ENCODE peak calls at places on chromosomes 1 and 21, in six cellular contexts. One of them, this sample, is unnamed.

GRCh38 chr1:23422955-23423354 is 1.6 kb downstream of the TCEA3 start:
- DNase-seq in HuH-7: no peak
- DNase-seq in endothelial cell: no peak
- DNase-seq in T-helper 9 cell: no peak
- DNase-seq in amniotic stem cell: no peak
- DNase-seq in LoVo: no peak
- DNase-seq in this sample: no peak

GRCh38 chr1:20035114-20035513 is 34.9 kb upstream of the PLA2G5 start:
- DNase-seq in HuH-7: no peak
- DNase-seq in LoVo: no peak
- DNase-seq in endothelial cell: no peak
- DNase-seq in T-helper 9 cell: no peak
- DNase-seq in amniotic stem cell: no peak
- DNase-seq in this sample: no peak

GRCh38 chr1:71193153-71193552 is 112.3 kb upstream of the ZRANB2 start:
- DNase-seq in amniotic stem cell: no peak
- DNase-seq in endothelial cell: no peak
- DNase-seq in HuH-7: no peak
- DNase-seq in T-helper 9 cell: no peak
- DNase-seq in LoVo: no peak
- DNase-seq in this sample: no peak

GRCh38 chr1:93021539-93022134 is 57.4 kb upstream of the MTF2 start:
- DNase-seq in amniotic stem cell: peak
- DNase-seq in LoVo: peak
- DNase-seq in HuH-7: peak
- DNase-seq in endothelial cell: no peak
- DNase-seq in T-helper 9 cell: no peak
- DNase-seq in this sample: no peak

GRCh38 chr21:39016740-39017315 is 166.4 kb downstream of the PSMG1 start:
- DNase-seq in HuH-7: no peak
- DNase-seq in amniotic stem cell: no peak
- DNase-seq in LoVo: no peak
- DNase-seq in endothelial cell: no peak
- DNase-seq in T-helper 9 cell: no peak
- DNase-seq in this sample: no peak

GRCh38 chr1:25807480-25808390 is 7.7 kb downstream of the SELENON start:
- DNase-seq in T-helper 9 cell: no peak
- DNase-seq in amniotic stem cell: no peak
- DNase-seq in endothelial cell: no peak
- DNase-seq in HuH-7: no peak
- DNase-seq in LoVo: no peak
- DNase-seq in this sample: no peak

GRCh38 chr1:212473729-212474128 is 41.0 kb downstream of the NENF start:
- DNase-seq in amniotic stem cell: no peak
- DNase-seq in endothelial cell: no peak
- DNase-seq in T-helper 9 cell: no peak
- DNase-seq in LoVo: no peak
- DNase-seq in HuH-7: no peak
- DNase-seq in this sample: no peak

GRCh38 chr1:9233241-9233941 is 1.2 kb upstream of the H6PD start:
- DNase-seq in HuH-7: peak
- DNase-seq in T-helper 9 cell: no peak
- DNase-seq in LoVo: no peak
- DNase-seq in endothelial cell: no peak
- DNase-seq in amniotic stem cell: no peak
- DNase-seq in this sample: no peak

GRCh38 chr1:164707868-164708331 is 148.9 kb downstream of the PBX1 start:
- DNase-seq in HuH-7: no peak
- DNase-seq in LoVo: no peak
- DNase-seq in T-helper 9 cell: no peak
- DNase-seq in amniotic stem cell: no peak
- DNase-seq in endothelial cell: no peak
- DNase-seq in this sample: no peak

GRCh38 chr1:3069491-3070303 is 694 bp downstream of the PRDM16 start:
- DNase-seq in HuH-7: peak
- DNase-seq in amniotic stem cell: peak
- DNase-seq in T-helper 9 cell: no peak
- DNase-seq in endothelial cell: peak
- DNase-seq in LoVo: peak
- DNase-seq in this sample: no peak

GRCh38 chr1:37258068-37258467 is 216.3 kb upstream of the ZC3H12A start:
- DNase-seq in T-helper 9 cell: no peak
- DNase-seq in endothelial cell: no peak
- DNase-seq in amniotic stem cell: no peak
- DNase-seq in LoVo: no peak
- DNase-seq in HuH-7: no peak
- DNase-seq in this sample: no peak

GRCh38 chr1:81799939-81800740 is 594 bp upstream of the ADGRL2 start:
- DNase-seq in T-helper 9 cell: no peak
- DNase-seq in LoVo: no peak
- DNase-seq in endothelial cell: peak
- DNase-seq in HuH-7: peak
- DNase-seq in amniotic stem cell: peak
- DNase-seq in this sample: no peak

GRCh38 chr1:162151900-162152829 is 82.7 kb downstream of the NOS1AP start:
- DNase-seq in endothelial cell: no peak
- DNase-seq in T-helper 9 cell: no peak
- DNase-seq in LoVo: no peak
- DNase-seq in HuH-7: peak
- DNase-seq in amniotic stem cell: no peak
- DNase-seq in this sample: no peak

GRCh38 chr1:52665173-52666020 is 32.4 kb downstream of the SHISAL2A start:
- DNase-seq in endothelial cell: no peak
- DNase-seq in T-helper 9 cell: no peak
- DNase-seq in HuH-7: no peak
- DNase-seq in amniotic stem cell: no peak
- DNase-seq in LoVo: no peak
- DNase-seq in this sample: no peak

GRCh38 chr1:208559597-208559996 is 315.4 kb upstream of the PLXNA2 start:
- DNase-seq in endothelial cell: no peak
- DNase-seq in HuH-7: no peak
- DNase-seq in LoVo: no peak
- DNase-seq in T-helper 9 cell: no peak
- DNase-seq in amniotic stem cell: no peak
- DNase-seq in this sample: no peak

GRCh38 chr1:228037401-228038386 is 30.9 kb downstream of the WNT3A start:
- DNase-seq in endothelial cell: peak
- DNase-seq in LoVo: no peak
- DNase-seq in HuH-7: no peak
- DNase-seq in amniotic stem cell: no peak
- DNase-seq in T-helper 9 cell: no peak
- DNase-seq in this sample: no peak

GRCh38 chr1:18951416-18951815 is 5.1 kb downstream of the IFFO2 start:
- DNase-seq in LoVo: no peak
- DNase-seq in amniotic stem cell: no peak
- DNase-seq in T-helper 9 cell: no peak
- DNase-seq in endothelial cell: no peak
- DNase-seq in HuH-7: no peak
- DNase-seq in this sample: no peak

GRCh38 chr21:46664316-46664995 is 29.0 kb downstream of the PRMT2 start:
- DNase-seq in endothelial cell: no peak
- DNase-seq in LoVo: no peak
- DNase-seq in amniotic stem cell: no peak
- DNase-seq in T-helper 9 cell: no peak
- DNase-seq in HuH-7: no peak
- DNase-seq in this sample: no peak

GRCh38 chr1:170071378-170071777 is 3.1 kb downstream of the KIFAP3 start:
- DNase-seq in LoVo: no peak
- DNase-seq in T-helper 9 cell: no peak
- DNase-seq in HuH-7: no peak
- DNase-seq in amniotic stem cell: no peak
- DNase-seq in endothelial cell: no peak
- DNase-seq in this sample: no peak

GRCh38 chr1:97384294-97384952 is 536.4 kb downstream of the DPYD start:
- DNase-seq in endothelial cell: no peak
- DNase-seq in HuH-7: no peak
- DNase-seq in amniotic stem cell: no peak
- DNase-seq in LoVo: no peak
- DNase-seq in T-helper 9 cell: no peak
- DNase-seq in this sample: no peak

GRCh38 chr1:212060632-212061472 is 25.3 kb downstream of the DTL start:
- DNase-seq in endothelial cell: no peak
- DNase-seq in LoVo: no peak
- DNase-seq in amniotic stem cell: no peak
- DNase-seq in HuH-7: no peak
- DNase-seq in T-helper 9 cell: no peak
- DNase-seq in this sample: no peak

GRCh38 chr1:180923024-180923841 is 10.5 kb downstream of the KIAA1614 start:
- DNase-seq in LoVo: peak
- DNase-seq in HuH-7: no peak
- DNase-seq in endothelial cell: no peak
- DNase-seq in T-helper 9 cell: no peak
- DNase-seq in amniotic stem cell: no peak
- DNase-seq in this sample: no peak

GRCh38 chr1:196355206-196355786 is 252.9 kb downstream of the KCNT2 start:
- DNase-seq in endothelial cell: peak
- DNase-seq in LoVo: peak
- DNase-seq in amniotic stem cell: no peak
- DNase-seq in HuH-7: no peak
- DNase-seq in T-helper 9 cell: no peak
- DNase-seq in this sample: peak

GRCh38 chr1:10835423-10836421 is 39.3 kb upstream of the CASZ1 start:
- DNase-seq in HuH-7: peak
- DNase-seq in LoVo: no peak
- DNase-seq in endothelial cell: peak
- DNase-seq in T-helper 9 cell: no peak
- DNase-seq in amniotic stem cell: no peak
- DNase-seq in this sample: peak

GRCh38 chr1:51297401-51298321 is 32.7 kb downstream of the TTC39A start:
- DNase-seq in LoVo: no peak
- DNase-seq in endothelial cell: no peak
- DNase-seq in T-helper 9 cell: no peak
- DNase-seq in HuH-7: no peak
- DNase-seq in amniotic stem cell: no peak
- DNase-seq in this sample: no peak

GRCh38 chr1:184822267-184822666 is 67.6 kb upstream of the EDEM3 start:
- DNase-seq in LoVo: no peak
- DNase-seq in HuH-7: no peak
- DNase-seq in amniotic stem cell: no peak
- DNase-seq in endothelial cell: no peak
- DNase-seq in T-helper 9 cell: no peak
- DNase-seq in this sample: no peak

GRCh38 chr21:43984905-43985689 is 27.0 kb upstream of the TRAPPC10 start:
- DNase-seq in amniotic stem cell: no peak
- DNase-seq in HuH-7: no peak
- DNase-seq in endothelial cell: no peak
- DNase-seq in T-helper 9 cell: no peak
- DNase-seq in LoVo: no peak
- DNase-seq in this sample: no peak

GRCh38 chr1:177753655-177754054 is 216.2 kb downstream of the SEC16B start:
- DNase-seq in HuH-7: no peak
- DNase-seq in endothelial cell: no peak
- DNase-seq in LoVo: no peak
- DNase-seq in amniotic stem cell: no peak
- DNase-seq in T-helper 9 cell: no peak
- DNase-seq in this sample: no peak

GRCh38 chr1:167922023-167922422 is 8.1 kb upstream of the ADCY10 start:
- DNase-seq in amniotic stem cell: no peak
- DNase-seq in LoVo: no peak
- DNase-seq in endothelial cell: no peak
- DNase-seq in HuH-7: no peak
- DNase-seq in T-helper 9 cell: no peak
- DNase-seq in this sample: no peak

GRCh38 chr1:167360120-167360519 is 139.4 kb downstream of the POU2F1 start:
- DNase-seq in HuH-7: no peak
- DNase-seq in amniotic stem cell: no peak
- DNase-seq in LoVo: no peak
- DNase-seq in endothelial cell: no peak
- DNase-seq in T-helper 9 cell: no peak
- DNase-seq in this sample: no peak

GRCh38 chr1:236890152-236891056 is 95.3 kb downstream of the MTR start:
- DNase-seq in endothelial cell: no peak
- DNase-seq in T-helper 9 cell: no peak
- DNase-seq in LoVo: no peak
- DNase-seq in amniotic stem cell: no peak
- DNase-seq in HuH-7: no peak
- DNase-seq in this sample: no peak

GRCh38 chr1:54885863-54886723 is 902 bp downstream of the DHCR24 start:
- DNase-seq in endothelial cell: peak
- DNase-seq in HuH-7: no peak
- DNase-seq in T-helper 9 cell: no peak
- DNase-seq in amniotic stem cell: no peak
- DNase-seq in LoVo: peak
- DNase-seq in this sample: no peak

GRCh38 chr21:43575466-43575841 is 83.8 kb downstream of the HSF2BP start:
- DNase-seq in LoVo: no peak
- DNase-seq in amniotic stem cell: no peak
- DNase-seq in endothelial cell: no peak
- DNase-seq in T-helper 9 cell: no peak
- DNase-seq in HuH-7: no peak
- DNase-seq in this sample: no peak

GRCh38 chr21:43913928-43914327 is 48.9 kb downstream of the AGPAT3 start:
- DNase-seq in amniotic stem cell: no peak
- DNase-seq in HuH-7: no peak
- DNase-seq in LoVo: no peak
- DNase-seq in T-helper 9 cell: no peak
- DNase-seq in endothelial cell: no peak
- DNase-seq in this sample: no peak

GRCh38 chr1:119686661-119687060 is 25.1 kb upstream of the PHGDH start:
- DNase-seq in LoVo: peak
- DNase-seq in endothelial cell: no peak
- DNase-seq in HuH-7: no peak
- DNase-seq in amniotic stem cell: no peak
- DNase-seq in T-helper 9 cell: no peak
- DNase-seq in this sample: no peak

GRCh38 chr1:19738106-19738505 is 61.6 kb downstream of the TMCO4 start:
- DNase-seq in T-helper 9 cell: no peak
- DNase-seq in LoVo: no peak
- DNase-seq in amniotic stem cell: no peak
- DNase-seq in endothelial cell: no peak
- DNase-seq in HuH-7: no peak
- DNase-seq in this sample: no peak